ENCODE peak calls at places on chromosomes 3 and 15, in four cellular contexts. I, V, P and R are unnamed samples.

GRCh38 chr3:43011638-43012037 is 32.5 kb downstream of the GASK1A start:
- DNase-seq in I (no peak), V (no peak), P (no peak), R (no peak)

GRCh38 chr3:184441202-184441900 is 61.5 kb downstream of the CHRD start:
- DNase-seq in I (no peak), V (no peak), P (no peak), R (no peak)

GRCh38 chr15:28992340-28992864 is 106.6 kb downstream of the APBA2 start:
- DNase-seq in I (no peak), V (no peak), P (no peak), R (no peak)

GRCh38 chr3:146387566-146387965 is 81.8 kb downstream of the PLSCR2 start:
- DNase-seq in I (no peak), V (no peak), P (no peak), R (no peak)

GRCh38 chr3:49901351-49902339 is 2.0 kb downstream of the MST1R start:
- DNase-seq in I (no peak), V (no peak), P (peak; percentile 14), R (no peak)

GRCh38 chr15:80404057-80404718 is at the start of gene ARNT2:
- DNase-seq in I (peak; percentile 22), V (no peak), P (no peak), R (no peak)

GRCh38 chr15:29674661-29675533 is 147.4 kb downstream of the TJP1 start:
- DNase-seq in I (peak; percentile 72), V (no peak), P (peak; percentile 70), R (peak; percentile 50)

GRCh38 chr3:157914882-157915281 is 191.3 kb downstream of the SHOX2 start:
- DNase-seq in I (no peak), V (no peak), P (peak; percentile 62), R (no peak)

GRCh38 chr3:136336329-136337100 is 86.4 kb downstream of the PCCB start:
- DNase-seq in I (peak; percentile 74), V (no peak), P (peak; percentile 80), R (peak; percentile 62)

GRCh38 chr15:88894348-88894818 is 961 bp downstream of the HAPLN3 start:
- DNase-seq in I (no peak), V (peak; percentile 66), P (peak; percentile 33), R (no peak)

GRCh38 chr3:108713801-108714200 is 43.4 kb downstream of the RETNLB start:
- DNase-seq in I (no peak), V (no peak), P (no peak), R (no peak)

GRCh38 chr3:57918123-57918837 is 89.9 kb upstream of the FLNB start:
- DNase-seq in I (peak; percentile 86), V (no peak), P (peak; percentile 86), R (peak; percentile 89)

GRCh38 chr3:118077332-118077731 is 957.3 kb downstream of the IGSF11 start:
- DNase-seq in I (no peak), V (no peak), P (no peak), R (no peak)

GRCh38 chr3:72957303-72957702 is 39.3 kb upstream of the PPP4R2 start:
- DNase-seq in I (no peak), V (no peak), P (no peak), R (no peak)